ENCODE peak calls at places on chromosome 1, in seven cellular contexts. Y, I, R, P, J, M and A are unnamed samples.

GRCh38 chr1:196070940-196071339 is 537.3 kb downstream of the KCNT2 start:
- DNase-seq in Y (no peak), I (no peak), J (no peak), M (no peak), P (no peak), R (no peak), A (no peak)

GRCh38 chr1:44212355-44213221 is 683 bp upstream of the DMAP1 start:
- DNase-seq in M (peak), I (no peak), J (no peak), P (no peak), R (no peak), Y (no peak), A (peak)

GRCh38 chr1:230140221-230141001 is 73.4 kb downstream of the GALNT2 start:
- DNase-seq in M (no peak), Y (no peak), P (no peak), J (no peak), R (no peak), I (no peak), A (no peak)

GRCh38 chr1:15550573-15550972 is 23.9 kb downstream of the DNAJC16 start:
- DNase-seq in I (no peak), P (no peak), R (no peak), Y (no peak), M (no peak), J (no peak), A (no peak)

GRCh38 chr1:109768700-109769325 is 5.1 kb upstream of the EPS8L3 start:
- DNase-seq in R (peak), Y (no peak), I (peak), P (no peak), J (no peak), M (no peak), A (no peak)

GRCh38 chr1:27292111-27292510 is 29.9 kb upstream of the TMEM222 start:
- DNase-seq in P (no peak), Y (no peak), M (no peak), R (no peak), J (no peak), I (no peak), A (no peak)

GRCh38 chr1:866095-866494 is 57.6 kb upstream of the SAMD11 start:
- DNase-seq in I (no peak), J (no peak), M (no peak), R (no peak), P (no peak), Y (no peak), A (no peak)

GRCh38 chr1:154698320-154699096 is 90.5 kb upstream of the ADAR start:
- DNase-seq in M (peak), P (no peak), Y (no peak), J (no peak), I (no peak), R (no peak), A (peak)